ENCODE peak calls at places on chromosomes 7 and 10, in five cellular contexts. O, I, J, Q and C are unnamed samples.

GRCh38 chr7:40945788-40946187 is 757.1 kb downstream of the INHBA start:
- DNase-seq in Q (no peak), J (no peak), O (no peak), I (no peak), C (no peak)

GRCh38 chr7:134931487-134931886 is 54.8 kb upstream of the AGBL3 start:
- DNase-seq in O (no peak), I (no peak), Q (no peak), J (no peak), C (no peak)

GRCh38 chr10:73857446-73857845 is 16.9 kb downstream of the CAMK2G start:
- DNase-seq in Q (no peak), J (no peak), I (no peak), O (no peak), C (no peak)

GRCh38 chr10:102401735-102402511 is 6.4 kb downstream of the NFKB2 start:
- DNase-seq in J (no peak), O (peak), Q (no peak), I (no peak), C (no peak)

GRCh38 chr10:24616536-24616935 is 107.2 kb downstream of the ARHGAP21 start:
- DNase-seq in O (peak), J (no peak), I (no peak), Q (no peak), C (no peak)

GRCh38 chr7:45451636-45452035 is 122.5 kb upstream of the ADCY1 start:
- DNase-seq in O (peak), I (no peak), J (no peak), Q (no peak), C (no peak)

GRCh38 chr10:67697646-67698245 is 1.8 kb upstream of the CTNNA3 start:
- DNase-seq in Q (peak), I (peak), J (peak), O (peak), C (peak)

GRCh38 chr10:24891823-24892222 is 60.6 kb downstream of the PRTFDC1 start:
- DNase-seq in I (no peak), O (peak), J (no peak), Q (no peak), C (no peak)

GRCh38 chr7:2541291-2542010 is 13.9 kb downstream of the BRAT1 start:
- DNase-seq in J (no peak), O (no peak), Q (no peak), I (no peak), C (no peak)

GRCh38 chr10:93751832-93752231 is 5.9 kb upstream of the LGI1 start:
- DNase-seq in Q (peak), I (no peak), J (peak), O (peak), C (peak)

GRCh38 chr7:133682364-133683181 is 429.7 kb downstream of the EXOC4 start:
- DNase-seq in Q (no peak), J (no peak), I (no peak), O (no peak), C (no peak)

GRCh38 chr7:101169838-101170531 is 4.6 kb upstream of the VGF start:
- DNase-seq in O (peak), I (peak), J (peak), Q (peak), C (peak)

GRCh38 chr7:1228535-1229333 is 3.9 kb upstream of the UNCX start:
- DNase-seq in Q (no peak), I (no peak), J (no peak), O (no peak), C (peak)

GRCh38 chr10:118927317-118927716 is 102.2 kb upstream of the NANOS1 start:
- DNase-seq in J (peak), I (no peak), Q (no peak), O (no peak), C (no peak)

GRCh38 chr7:86747698-86748097 is 104.0 kb downstream of the GRM3 start:
- DNase-seq in J (peak), O (no peak), Q (no peak), I (no peak), C (peak)

GRCh38 chr10:70680899-70681730 is 8.8 kb downstream of the ADAMTS14 start:
- DNase-seq in I (no peak), J (no peak), Q (no peak), O (no peak), C (no peak)

GRCh38 chr7:55181774-55182173 is 163.0 kb downstream of the EGFR start:
- DNase-seq in Q (no peak), J (no peak), O (no peak), I (no peak), C (no peak)

GRCh38 chr7:147245274-147245673 is 1128.7 kb downstream of the CNTNAP2 start:
- DNase-seq in I (peak), J (peak), O (peak), Q (peak), C (peak)

GRCh38 chr7:21939136-21939857 is 6.4 kb downstream of the CDCA7L start:
- DNase-seq in Q (no peak), J (no peak), I (peak), O (peak), C (no peak)

GRCh38 chr7:51351661-51352060 is 35.1 kb upstream of the COBL start:
- DNase-seq in J (no peak), I (no peak), Q (no peak), O (no peak), C (no peak)

GRCh38 chr10:97188234-97188847 is 2.6 kb upstream of the SLIT1 start:
- DNase-seq in Q (no peak), I (no peak), O (no peak), J (no peak), C (no peak)

GRCh38 chr7:105268056-105268455 is 120.7 kb downstream of the SRPK2 start:
- DNase-seq in O (peak), I (no peak), J (no peak), Q (no peak), C (no peak)

GRCh38 chr10:61779950-61780659 is 117.4 kb downstream of the CABCOCO1 start:
- DNase-seq in I (no peak), Q (no peak), J (no peak), O (peak), C (no peak)

GRCh38 chr7:90173127-90173844 is 19.0 kb downstream of the STEAP1 start:
- DNase-seq in I (peak), J (no peak), O (no peak), Q (no peak), C (no peak)

GRCh38 chr7:460374-461117 is 59.1 kb downstream of the PDGFA start:
- DNase-seq in O (no peak), I (no peak), Q (no peak), J (peak), C (no peak)

GRCh38 chr7:106792233-106792926 is 72.7 kb upstream of the PIK3CG start:
- DNase-seq in Q (no peak), I (no peak), J (no peak), O (no peak), C (no peak)

DNA sequence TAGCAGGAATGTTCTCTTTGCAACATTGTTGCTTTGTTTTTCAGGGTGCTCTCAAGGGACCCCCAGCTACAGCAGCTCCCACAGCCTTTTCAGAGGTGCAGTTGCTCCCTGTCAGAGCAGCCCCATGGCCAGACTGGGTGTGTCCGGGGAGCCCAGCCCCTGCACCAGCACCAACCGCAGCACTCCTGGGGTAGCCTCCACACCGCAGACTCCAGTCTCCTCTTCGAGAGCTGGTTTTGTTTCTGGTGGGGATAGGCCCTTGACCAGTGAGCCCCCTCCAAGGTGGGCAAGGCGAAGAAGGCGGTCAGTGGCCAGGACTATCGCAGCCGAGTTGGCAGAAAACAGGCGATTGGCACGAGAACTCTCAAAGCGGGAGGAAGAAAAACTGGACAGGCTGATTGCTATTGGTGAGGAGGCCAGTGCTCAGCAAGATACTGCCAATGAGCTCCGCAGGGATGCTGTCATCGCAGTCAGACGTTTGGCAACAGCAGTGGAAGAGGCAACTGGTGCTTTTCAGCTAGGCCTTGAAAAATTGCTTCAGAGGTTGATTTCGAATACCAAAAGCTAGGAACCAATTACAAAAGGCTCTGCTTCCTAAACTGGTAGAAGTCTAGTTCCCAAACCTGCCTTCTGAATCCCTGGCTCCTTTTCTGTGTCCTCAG is 5.4 kb downstream of the HSPA14 start:
- DNase-seq in J (no peak), Q (no peak), I (no peak), O (no peak), C (no peak)
- TF ChIP-seq EZH2phosphoT487 in J (no peak), Q (no peak), I (no peak), O (no peak), C (no peak)

GRCh38 chr7:113289140-113289740 is 170.9 kb upstream of the SMIM30 start:
- DNase-seq in O (peak), Q (peak), I (peak), J (peak), C (peak)
- H3K4me2 ChIP-seq in O (no peak), Q (no peak), I (no peak), J (no peak), C (no peak)

GRCh38 chr7:139762886-139763285 is 14.9 kb downstream of the HIPK2 start:
- DNase-seq in Q (no peak), J (no peak), I (no peak), O (no peak), C (no peak)

GRCh38 chr7:139757968-139758367 is 19.8 kb downstream of the HIPK2 start:
- DNase-seq in I (no peak), Q (no peak), O (no peak), J (no peak), C (no peak)

GRCh38 chr7:139763330-139763729 is 14.5 kb downstream of the HIPK2 start:
- DNase-seq in J (no peak), I (no peak), Q (no peak), O (no peak), C (no peak)

GRCh38 chr7:139753693-139754111 is 24.1 kb downstream of the HIPK2 start:
- DNase-seq in Q (no peak), J (no peak), I (no peak), O (no peak), C (no peak)

DNA sequence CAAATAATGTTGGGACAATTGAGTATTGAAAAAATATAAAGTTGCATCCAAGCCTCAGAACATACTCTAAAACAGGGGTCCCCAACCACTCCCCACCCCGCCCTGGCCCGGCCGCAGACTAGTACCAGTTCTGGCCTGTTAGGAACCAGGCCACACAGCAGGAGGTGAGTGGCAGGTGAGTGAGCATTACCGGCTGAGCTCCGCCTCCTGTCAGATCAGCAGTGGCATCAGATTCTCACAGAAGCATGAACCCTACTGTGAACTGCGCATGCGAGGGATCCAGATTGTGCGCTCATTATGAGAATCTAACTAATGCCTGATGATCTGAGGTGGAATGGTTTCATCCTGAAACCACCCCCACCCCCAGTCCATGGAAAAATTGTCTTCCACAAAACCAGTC is 19.4 kb downstream of the HIPK2 start:
- DNase-seq in Q (no peak), I (no peak), O (no peak), J (no peak), C (no peak)
- TF ChIP-seq EZH2phosphoT487 in Q (no peak), I (no peak), O (no peak), J (no peak), C (no peak)

DNA sequence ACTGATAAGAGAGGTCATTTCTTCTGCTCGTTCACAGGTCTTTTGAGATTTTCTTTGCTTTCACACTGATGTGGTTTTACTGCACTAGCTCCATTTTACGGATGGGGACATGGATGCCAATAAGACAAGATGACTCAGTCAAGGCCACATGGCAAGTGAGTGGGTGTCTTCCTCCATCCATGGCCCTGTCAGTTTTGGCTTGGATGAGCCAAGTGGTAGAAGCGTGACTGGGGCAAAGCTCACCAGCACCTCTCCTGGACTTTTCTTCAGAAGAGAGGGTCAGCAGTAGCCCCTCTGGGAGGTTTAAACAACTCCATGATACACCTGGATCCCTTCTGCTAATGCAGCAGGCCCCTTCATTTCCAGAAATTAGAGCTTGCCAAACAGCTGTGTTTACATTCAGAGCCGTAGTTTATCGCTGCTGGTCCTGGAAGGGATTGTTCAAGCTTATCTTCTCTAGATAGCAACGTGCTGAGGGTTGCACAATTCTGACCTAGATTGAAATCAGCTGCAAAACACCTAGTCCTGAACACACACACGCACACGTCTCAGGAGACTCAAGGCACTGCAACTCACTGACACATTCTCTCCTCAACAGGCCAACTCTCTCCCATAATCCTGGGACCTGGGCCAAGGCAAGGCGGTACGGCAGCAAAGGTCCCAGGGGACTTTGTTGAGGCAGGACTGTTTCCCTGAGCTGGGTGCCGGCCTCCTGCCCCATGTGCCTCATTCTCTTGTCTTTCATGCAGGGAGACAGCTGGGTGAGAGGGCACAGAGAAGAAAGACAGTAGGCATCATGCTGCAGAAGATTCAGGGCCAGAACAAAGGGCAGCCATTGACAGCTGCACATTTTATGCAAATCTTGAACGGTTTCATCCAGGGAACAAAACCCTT is 14.2 kb upstream of the PDCD4 start:
- DNase-seq in Q (peak), I (peak), J (no peak), O (no peak), C (no peak)
- H3K4me2 ChIP-seq in Q (peak), I (peak), J (no peak), O (no peak), C (no peak)

DNA sequence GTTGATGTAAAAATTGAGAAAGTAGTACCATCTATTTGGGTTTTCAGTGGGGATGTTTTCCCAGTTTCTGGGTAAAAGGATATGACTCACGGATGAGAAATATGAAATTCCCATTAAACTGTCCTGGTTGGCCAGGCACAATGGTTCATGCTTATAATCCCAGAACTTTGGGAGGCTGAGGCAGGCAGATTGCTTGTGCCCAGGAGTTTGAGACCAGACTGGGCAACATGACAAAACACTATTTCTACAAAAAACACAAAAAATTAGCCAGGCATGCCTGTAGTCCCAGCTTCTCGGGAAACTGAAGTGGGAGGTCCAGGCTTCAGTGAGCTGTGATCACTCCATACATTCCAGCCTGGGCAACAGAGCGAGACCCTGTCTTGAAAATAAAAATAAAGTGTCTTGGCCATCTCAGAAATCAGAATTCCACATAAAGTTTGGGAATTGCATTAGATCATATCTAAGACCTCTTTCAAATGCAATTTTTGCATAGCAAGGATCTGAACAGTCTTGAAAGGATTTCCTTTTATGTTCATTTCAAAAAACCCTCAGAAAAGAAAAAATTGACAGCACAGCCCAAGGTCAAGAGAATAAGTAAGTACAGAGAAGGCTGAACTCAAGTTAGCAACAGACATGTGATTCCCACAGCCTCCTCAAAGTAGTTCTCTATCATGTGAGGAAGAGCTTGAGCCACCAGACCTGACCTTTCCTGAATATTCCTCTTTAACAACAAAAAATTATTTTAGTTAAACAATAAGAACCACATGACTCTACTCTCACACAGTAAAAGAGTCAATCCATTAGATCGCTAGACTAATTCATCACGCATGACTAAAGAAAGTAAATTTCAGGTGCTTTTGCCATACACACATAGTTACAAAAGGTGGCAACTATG is 141.5 kb upstream of the CAV2 start:
- DNase-seq in O (peak), Q (no peak), J (no peak), I (no peak), C (no peak)
- TF ChIP-seq EZH2phosphoT487 in O (no peak), Q (no peak), J (no peak), I (no peak), C (no peak)

GRCh38 chr10:4240641-4241197 is 455.7 kb upstream of the KLF6 start:
- DNase-seq in O (no peak), Q (no peak), I (no peak), J (no peak), C (no peak)
- H3K4me2 ChIP-seq in O (no peak), Q (no peak), I (no peak), J (no peak), C (peak)

GRCh38 chr10:1255600-1255999 is 199.4 kb downstream of the WDR37 start:
- DNase-seq in J (no peak), O (no peak), I (no peak), Q (no peak), C (no peak)
- TF ChIP-seq EZH2phosphoT487 in J (no peak), O (no peak), I (no peak), Q (no peak), C (no peak)

GRCh38 chr10:120085386-120085785 is 192.9 kb downstream of the SEC23IP start:
- DNase-seq in Q (no peak), J (no peak), I (no peak), O (no peak), C (no peak)
- H3K4me2 ChIP-seq in Q (no peak), J (no peak), I (no peak), O (no peak), C (no peak)